ENCODE peak calls at places on chromosomes 4 and X, in four cellular contexts. D is uterus, H is sigmoid colon, Y is fibroblast of the aortic adventitia. R is an unnamed sample.

GRCh38 chrX:115562492-115562872 is 1.5 kb downstream of the PLS3 start:
- DNase-seq in D (no peak), H (no peak), Y (peak; percentile 78), R (peak; percentile 72)

GRCh38 chr4:71221510-71222466 is 117.0 kb upstream of the SLC4A4 start:
- DNase-seq in D (no peak), H (no peak), Y (no peak), R (no peak)

GRCh38 chr4:47031011-47031678 is at the start of gene GABRB1:
- DNase-seq in D (peak; percentile 45), H (peak; percentile 69), Y (peak; percentile 62), R (peak; percentile 53)

GRCh38 chr4:166700592-166700991 is 533.7 kb downstream of the SPOCK3 start:
- DNase-seq in D (no peak), H (no peak), Y (no peak), R (no peak)

GRCh38 chr4:116599859-116600258 is 485.5 kb downstream of the TRAM1L1 start:
- DNase-seq in D (no peak), H (no peak), Y (no peak), R (no peak)

GRCh38 chr4:127210877-127211276 is 421.9 kb upstream of the INTU start:
- DNase-seq in D (peak; percentile 35), H (no peak), Y (no peak), R (no peak)

GRCh38 chrX:47093248-47093647 is 15.0 kb downstream of the RGN start:
- DNase-seq in D (no peak), H (no peak), Y (peak; percentile 61), R (peak; percentile 54)

GRCh38 chr4:47184071-47184470 is 152.7 kb downstream of the GABRB1 start:
- DNase-seq in D (no peak), H (no peak), Y (no peak), R (no peak)

GRCh38 chr4:109128589-109128988 is 173.9 kb downstream of the COL25A1 start:
- DNase-seq in D (no peak), H (no peak), Y (no peak), R (no peak)

GRCh38 chr4:118904418-118904817 is 15.8 kb downstream of the SYNPO2 start:
- DNase-seq in D (peak; percentile 65), H (no peak), Y (no peak), R (no peak)

GRCh38 chrX:32745323-32745722 is 466.0 kb downstream of the DMD start:
- DNase-seq in D (no peak), H (no peak), Y (no peak), R (no peak)

GRCh38 chr4:95141376-95141775 is 383.6 kb downstream of the BMPR1B start:
- DNase-seq in D (no peak), H (no peak), Y (no peak), R (no peak)

GRCh38 chrX:40172169-40172979 is 74.6 kb upstream of the BCOR start:
- DNase-seq in D (peak; percentile 61), H (peak; percentile 88), Y (peak; percentile 57), R (peak; percentile 64)

GRCh38 chr4:171985129-171985528 is 171.9 kb downstream of the GALNTL6 start:
- DNase-seq in D (no peak), H (no peak), Y (no peak), R (no peak)

GRCh38 chr4:92522371-92522770 is 218.6 kb downstream of the GRID2 start:
- DNase-seq in D (no peak), H (no peak), Y (no peak), R (no peak)

GRCh38 chr4:120718979-120719566 is 203.5 kb downstream of the PRDM5 start:
- DNase-seq in D (peak; percentile 17), H (no peak), Y (peak; percentile 65), R (peak; percentile 68)

GRCh38 chrX:9746148-9746880 is 19.3 kb downstream of the GPR143 start:
- DNase-seq in D (no peak), H (no peak), Y (peak; percentile 77), R (peak; percentile 78)

GRCh38 chrX:151970661-151971060 is 3.8 kb downstream of the GABRE start:
- DNase-seq in D (peak; percentile 69), H (peak; percentile 83), Y (peak; percentile 96), R (peak; percentile 95)

GRCh38 chr4:88158038-88158359 is 440 bp downstream of the ABCG2 start:
- DNase-seq in D (no peak), H (no peak), Y (no peak), R (no peak)

GRCh38 chr4:54233128-54233696 is 4.1 kb downstream of the PDGFRA start:
- DNase-seq in D (peak; percentile 86), H (peak; percentile 90), Y (peak; percentile 80), R (peak; percentile 89)

GRCh38 chr4:54093609-54094240 is 6.2 kb upstream of the GSX2 start:
- DNase-seq in D (no peak), H (no peak), Y (no peak), R (no peak)

GRCh38 chr4:73723945-73724344 is 16.4 kb upstream of the CXCL8 start:
- DNase-seq in D (no peak), H (no peak), Y (no peak), R (no peak)

GRCh38 chr4:73721901-73722300 is 18.5 kb upstream of the CXCL8 start:
- DNase-seq in D (no peak), H (no peak), Y (peak; percentile 31), R (peak; percentile 92)

GRCh38 chr4:73723029-73723428 is 17.3 kb upstream of the CXCL8 start:
- DNase-seq in D (no peak), H (no peak), Y (no peak), R (no peak)

GRCh38 chr4:73718375-73719373 is 21.7 kb upstream of the CXCL8 start:
- DNase-seq in D (no peak), H (no peak), Y (peak; percentile 27), R (peak; percentile 81)

GRCh38 chr4:73721419-73721818 is 18.9 kb upstream of the CXCL8 start:
- DNase-seq in D (no peak), H (no peak), Y (peak; percentile 92), R (peak; percentile 89)
- H3K4me3 ChIP-seq in D (no peak overlapping the region), H (no peak overlapping the region), Y (no peak overlapping the region), R (no peak overlapping the region)

DNA sequence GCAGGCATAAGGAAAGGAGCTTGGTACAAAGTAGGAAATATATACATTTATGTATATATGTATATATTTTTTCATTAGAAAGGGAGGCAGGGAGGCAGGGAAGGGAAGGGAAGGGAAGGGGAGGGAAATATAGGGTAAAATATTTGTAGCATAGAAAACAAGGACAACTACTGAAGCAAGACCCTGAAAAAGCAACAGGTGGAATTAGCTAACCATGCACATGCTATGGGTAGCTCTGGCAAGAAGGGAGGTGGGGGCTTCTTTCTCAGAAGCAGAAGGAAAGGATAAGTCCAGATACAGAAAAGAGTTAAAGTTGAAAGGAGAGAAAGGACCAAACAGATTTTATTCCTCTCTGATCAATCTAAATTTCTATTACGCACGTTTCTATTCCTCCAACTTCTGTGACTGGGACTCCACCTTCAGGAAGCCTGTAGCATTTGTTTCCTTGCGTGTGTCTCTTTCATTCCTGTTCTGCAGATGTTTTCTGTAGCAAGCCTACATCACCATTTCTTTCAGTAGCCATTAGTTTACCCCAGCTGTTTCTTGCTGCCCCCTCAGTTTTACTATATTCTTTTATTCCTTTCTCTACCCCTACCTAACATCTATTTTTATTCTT is 82.9 kb downstream of the OR13H1 start:
- DNase-seq in D (no peak), H (no peak), Y (peak; percentile 19), R (peak; percentile 24)
- TF ChIP-seq CTCF in D (no peak), H (no peak), Y (peak; percentile 21), R (peak; percentile 21)

DNA sequence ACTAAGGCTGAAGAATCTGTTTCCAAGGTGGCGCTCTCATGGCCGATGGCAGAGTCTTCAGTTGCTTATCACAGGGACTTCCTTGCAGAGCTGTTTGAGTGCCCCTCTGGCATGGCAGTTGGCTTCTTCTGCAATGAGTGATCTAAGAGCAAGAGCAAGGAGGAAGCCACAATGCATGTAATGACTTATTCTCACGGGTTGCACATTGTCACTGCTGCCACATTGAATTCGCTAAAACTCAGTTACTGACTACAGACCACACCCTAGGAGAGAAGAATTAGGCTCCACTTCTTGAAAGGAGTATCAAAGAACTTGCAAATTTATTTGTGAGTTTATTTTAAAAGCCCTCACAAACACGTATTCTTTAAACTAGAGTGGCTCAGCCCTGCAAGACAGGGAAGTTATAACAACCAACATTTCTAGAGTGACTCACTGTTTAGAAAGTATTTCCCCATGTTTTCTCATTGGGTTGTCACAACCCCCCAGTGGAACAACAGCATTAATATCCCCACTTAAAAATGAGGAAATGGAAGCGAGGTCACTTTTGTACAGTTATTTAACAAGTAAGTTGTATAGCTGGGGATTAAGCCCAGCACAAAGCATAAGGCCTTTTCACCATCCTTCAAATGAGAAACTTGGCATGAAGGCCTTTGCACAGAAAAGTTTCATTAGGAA is 32.4 kb upstream of the RBPJ start:
- DNase-seq in D (no peak), H (no peak), Y (peak; percentile 41), R (peak; percentile 77)
- H3K4me3 ChIP-seq in D (no peak overlapping the region), H (no peak overlapping the region), Y (no peak overlapping the region), R (no peak overlapping the region)

DNA sequence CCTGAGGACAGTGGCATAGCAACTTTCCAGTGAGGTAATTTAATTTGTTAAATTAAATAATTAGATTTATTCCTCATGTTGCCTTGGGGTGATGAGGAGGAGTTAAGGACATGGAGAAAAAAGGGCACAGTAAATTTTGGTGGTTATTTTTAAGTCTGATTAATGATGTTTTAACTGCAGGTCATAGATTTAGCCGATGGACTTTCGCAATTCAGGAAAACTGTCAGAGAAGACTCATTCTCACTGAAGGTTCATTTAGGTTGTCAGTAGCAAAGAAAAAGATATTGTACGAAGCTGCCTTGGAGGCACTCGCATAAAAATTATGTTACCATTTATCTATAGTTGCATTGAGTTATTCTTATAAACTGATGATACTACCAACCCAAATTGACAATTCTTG is 164.2 kb upstream of the PITX2 start:
- DNase-seq in D (no peak), H (no peak), Y (peak; percentile 9), R (no peak)
- TF ChIP-seq CTCF in D (no peak), H (no peak), Y (no peak), R (no peak)